ENCODE peak calls at places on chromosomes 11 and 22, in seven cellular contexts. S, X, Q, U, D, K and N are unnamed samples.

GRCh38 chr11:36035454-36035853 is 91.6 kb downstream of the LDLRAD3 start:
- DNase-seq in D (no peak), U (no peak), Q (no peak), X (no peak), S (no peak), K (no peak), N (no peak)

GRCh38 chr11:34358258-34358665 is 452 bp upstream of the ABTB2 start:
- DNase-seq in D (no peak), U (peak; percentile 89), X (peak; percentile 77), Q (no peak), S (peak; percentile 84), K (no peak), N (no peak)

GRCh38 chr22:29375436-29376076 is 12.8 kb downstream of the AP1B1 start:
- DNase-seq in K (no peak), U (no peak), Q (no peak), D (no peak), S (no peak), X (no peak), N (peak; percentile 34)

GRCh38 chr11:119847836-119848235 is 118.8 kb upstream of the NECTIN1 start:
- DNase-seq in D (no peak), S (no peak), Q (no peak), K (no peak), X (no peak), U (no peak), N (no peak)

GRCh38 chr11:36149538-36150242 is 139.5 kb downstream of the COMMD9 start:
- DNase-seq in D (no peak), Q (peak; percentile 18), U (no peak), K (peak; percentile 71), X (peak; percentile 54), S (peak; percentile 68), N (peak; percentile 66)

GRCh38 chr11:2462986-2463765 is 18.4 kb downstream of the KCNQ1 start:
- DNase-seq in D (no peak), X (peak; percentile 86), K (no peak), Q (no peak), S (no peak), U (no peak), N (no peak)

GRCh38 chr22:19258371-19258770 is 33.1 kb downstream of the CLTCL1 start:
- DNase-seq in Q (no peak), K (no peak), U (no peak), D (no peak), X (no peak), S (no peak), N (no peak)

GRCh38 chr11:95154514-95154913 is 64.9 kb downstream of the ENDOD1 start:
- DNase-seq in S (peak; percentile 61), D (no peak), K (no peak), U (no peak), Q (no peak), X (no peak), N (peak; percentile 83)

GRCh38 chr11:103910721-103911120 is 125.7 kb upstream of the DDI1 start:
- DNase-seq in S (no peak), U (no peak), Q (no peak), D (no peak), X (no peak), K (no peak), N (no peak)

GRCh38 chr11:26622201-26622600 is 50.1 kb upstream of the MUC15 start:
- DNase-seq in K (no peak), D (no peak), Q (no peak), X (no peak), U (no peak), S (no peak), N (no peak)

GRCh38 chr22:20114506-20115475 is 1.1 kb upstream of the RANBP1 start:
- DNase-seq in K (no peak), D (no peak), X (no peak), U (peak; percentile 54), Q (no peak), S (no peak), N (no peak)

GRCh38 chr22:25941365-25941960 is 199.5 kb downstream of the MYO18B start:
- DNase-seq in K (no peak), S (no peak), D (no peak), Q (no peak), X (no peak), U (no peak), N (no peak)

GRCh38 chr22:40302149-40302548 is 44.2 kb upstream of the ADSL start:
- DNase-seq in Q (no peak), U (no peak), S (no peak), X (no peak), D (no peak), K (no peak), N (peak; percentile 50)

GRCh38 chr11:10798330-10798980 is 10.3 kb downstream of the EIF4G2 start:
- DNase-seq in X (no peak), K (no peak), D (no peak), U (no peak), Q (no peak), S (no peak), N (peak; percentile 34)

GRCh38 chr22:23722724-23723123 is 28.2 kb downstream of the ZNF70 start:
- DNase-seq in D (no peak), U (no peak), S (no peak), Q (no peak), X (no peak), K (no peak), N (no peak)

GRCh38 chr22:37971475-37972434 is 12.6 kb downstream of the SOX10 start:
- DNase-seq in U (no peak), K (no peak), X (no peak), D (no peak), Q (no peak), S (no peak), N (no peak)

GRCh38 chr11:106770489-106771100 is 247.7 kb downstream of the GUCY1A2 start:
- DNase-seq in U (no peak), K (no peak), D (no peak), S (no peak), Q (no peak), X (no peak), N (no peak)

GRCh38 chr11:68659158-68659921 is 25.0 kb upstream of the GAL start:
- DNase-seq in Q (no peak), K (peak; percentile 93), D (no peak), U (no peak), X (no peak), S (peak; percentile 46), N (no peak)

GRCh38 chr22:43910178-43910695 is 13.4 kb upstream of the PNPLA3 start:
- DNase-seq in S (no peak), D (no peak), U (no peak), X (no peak), K (no peak), Q (no peak), N (no peak)

GRCh38 chr11:47357985-47358730 is 5.7 kb upstream of the MYBPC3 start:
- DNase-seq in Q (no peak), K (no peak), X (no peak), U (peak; percentile 10), D (no peak), S (no peak), N (no peak)

GRCh38 chr11:2728663-2729332 is 29.0 kb upstream of the KCNQ1OT1 start:
- DNase-seq in K (no peak), X (no peak), D (no peak), S (no peak), U (no peak), Q (peak; percentile 78), N (no peak)